ENCODE peak calls at places on chromosome 1, in nine cellular contexts. Y is pancreas, Z is ovary, L is AG04450, A is mucosa of descending colon, R is transverse colon, W is endothelial cell of umbilical vein, H is fibroblast of mammary gland, J is NB4. K is an unnamed sample.

GRCh38 chr1:169886422-169886821 is 7.3 kb downstream of the SCYL3 start:
- DNase-seq in Y (no peak), Z (no peak), L (no peak), A (no peak), R (no peak), W (no peak), H (no peak), J (no peak), K (no peak)

GRCh38 chr1:64982134-64982533 is 15.8 kb upstream of the JAK1 start:
- DNase-seq in Y (peak; percentile 37), Z (no peak), L (no peak), A (no peak), R (no peak), W (no peak), H (no peak), J (no peak), K (no peak)

GRCh38 chr1:116498789-116499628 is 71.8 kb downstream of the CD58 start:
- DNase-seq in Y (peak; percentile 71), Z (peak; percentile 13), L (no peak), A (peak; percentile 56), R (peak; percentile 64), W (peak; percentile 77), H (peak; percentile 71), J (peak; percentile 81), K (no peak)

GRCh38 chr1:47934243-47934805 is 62.9 kb downstream of the TRABD2B start:
- DNase-seq in Y (peak; percentile 71), Z (peak; percentile 11), L (no peak), A (peak; percentile 70), R (peak; percentile 47), W (no peak), H (peak; percentile 81), J (no peak), K (no peak)

GRCh38 chr1:177209357-177209756 is 38.6 kb downstream of the BRINP2 start:
- DNase-seq in Y (peak; percentile 44), Z (peak; percentile 65), L (peak; percentile 99), A (peak; percentile 53), R (peak; percentile 67), W (peak; percentile 78), H (peak; percentile 100), J (no peak), K (peak; percentile 98)

GRCh38 chr1:76130992-76131391 is 56.4 kb downstream of the ST6GALNAC3 start:
- DNase-seq in Y (no peak), Z (no peak), L (no peak), A (no peak), R (no peak), W (no peak), H (no peak), J (no peak), K (no peak)

GRCh38 chr1:206925116-206925736 is 3.5 kb upstream of the FCMR start:
- DNase-seq in Y (no peak), Z (no peak), L (no peak), A (peak; percentile 86), R (peak; percentile 81), W (no peak), H (no peak), J (peak; percentile 61), K (no peak)

GRCh38 chr1:229952135-229952534 is 114.9 kb upstream of the GALNT2 start:
- DNase-seq in Y (no peak), Z (no peak), L (no peak), A (no peak), R (no peak), W (no peak), H (no peak), J (no peak), K (no peak)

GRCh38 chr1:154772611-154773515 is 97.2 kb downstream of the KCNN3 start:
- DNase-seq in Y (no peak), Z (no peak), L (no peak), A (no peak), R (no peak), W (no peak), H (no peak), J (no peak), K (no peak)

GRCh38 chr1:241591317-241591716 is 48.9 kb downstream of the CHML start:
- DNase-seq in Y (no peak), Z (no peak), L (no peak), A (no peak), R (no peak), W (no peak), H (peak; percentile 19), J (no peak), K (no peak)

GRCh38 chr1:23627065-23627464 is 64.5 kb upstream of the RPL11 start:
- DNase-seq in Y (peak; percentile 27), Z (no peak), L (no peak), A (no peak), R (peak; percentile 33), W (no peak), H (no peak), J (no peak), K (no peak)

GRCh38 chr1:14435368-14436023 is 163.0 kb upstream of the KAZN start:
- DNase-seq in Y (peak; percentile 14), Z (no peak), L (no peak), A (no peak), R (no peak), W (no peak), H (no peak), J (no peak), K (no peak)

GRCh38 chr1:212506666-212507065 is 73.9 kb downstream of the NENF start:
- DNase-seq in Y (no peak), Z (no peak), L (no peak), A (no peak), R (no peak), W (no peak), H (no peak), J (no peak), K (no peak)

GRCh38 chr1:43722825-43723224 is 15.5 kb downstream of the ST3GAL3 start:
- DNase-seq in Y (no peak), Z (no peak), L (no peak), A (no peak), R (no peak), W (no peak), H (no peak), J (no peak), K (no peak)

GRCh38 chr1:2231667-2232254 is 3.6 kb downstream of the SKI start:
- DNase-seq in Y (peak; percentile 49), Z (peak; percentile 82), L (no peak), A (peak; percentile 89), R (peak; percentile 83), W (peak; percentile 90), H (peak; percentile 78), J (peak; percentile 60), K (no peak)

GRCh38 chr1:151887028-151887427 is 22.3 kb downstream of the THEM4 start:
- DNase-seq in Y (no peak), Z (no peak), L (no peak), A (no peak), R (no peak), W (peak; percentile 77), H (peak; percentile 80), J (no peak), K (no peak)

GRCh38 chr1:40110389-40110788 is 13.3 kb upstream of the PPT1 start:
- DNase-seq in Y (no peak), Z (no peak), L (no peak), A (no peak), R (no peak), W (no peak), H (no peak), J (no peak), K (no peak)

GRCh38 chr1:98327151-98327918 is 334.2 kb upstream of the SNX7 start:
- DNase-seq in Y (no peak), Z (no peak), L (no peak), A (no peak), R (no peak), W (peak; percentile 87), H (peak; percentile 66), J (no peak), K (no peak)

GRCh38 chr1:21149862-21150432 is 26.8 kb downstream of the EIF4G3 start:
- DNase-seq in Y (no peak), Z (no peak), L (peak; percentile 83), A (no peak), R (no peak), W (no peak), H (peak; percentile 89), J (no peak), K (peak; percentile 94)

GRCh38 chr1:17419626-17420328 is 19.7 kb downstream of the RCC2 start:
- DNase-seq in Y (peak; percentile 59), Z (peak; percentile 67), L (no peak), A (peak; percentile 68), R (peak; percentile 73), W (peak; percentile 57), H (peak; percentile 51), J (peak; percentile 41), K (no peak)

GRCh38 chr1:119204169-119204568 is 63.7 kb upstream of the WARS2 start:
- DNase-seq in Y (no peak), Z (no peak), L (no peak), A (no peak), R (no peak), W (no peak), H (no peak), J (no peak), K (peak; percentile 36)

GRCh38 chr1:230382060-230382491 is 44.1 kb downstream of the PGBD5 start:
- DNase-seq in Y (peak; percentile 50), Z (no peak), L (no peak), A (no peak), R (no peak), W (no peak), H (no peak), J (no peak), K (no peak)

GRCh38 chr1:181015258-181015630 is 7.4 kb downstream of the STX6 start:
- DNase-seq in Y (no peak), Z (no peak), L (no peak), A (no peak), R (no peak), W (no peak), H (no peak), J (peak; percentile 89), K (no peak)

GRCh38 chr1:31765516-31765915 is 1.4 kb upstream of the ADGRB2 start:
- DNase-seq in Y (no peak), Z (no peak), L (no peak), A (no peak), R (no peak), W (no peak), H (no peak), J (no peak), K (no peak)
- TF ChIP-seq CTCF in Y (no peak), Z (no peak), L (no peak), A (no peak), R (no peak), W (no peak), H (no peak), J (no peak), K (no peak)

GRCh38 chr1:143691400-143691891 is 280.3 kb downstream of the FAM72C start:
- DNase-seq in Y (no peak), Z (no peak), L (no peak), A (no peak), R (no peak), W (no peak), H (peak; percentile 65), J (no peak), K (no peak)
- H3K4me3 ChIP-seq in Y (no peak overlapping the region), Z (no peak overlapping the region), L (no peak overlapping the region), A (no peak overlapping the region), R (no peak overlapping the region), W (no peak overlapping the region), H (no peak overlapping the region), J (no peak overlapping the region), K (no peak overlapping the region)

GRCh38 chr1:200837931-200838571 is 34.7 kb upstream of the GPR25 start:
- DNase-seq in Y (no peak), Z (no peak), L (no peak), A (no peak), R (no peak), W (peak; percentile 60), H (peak; percentile 62), J (peak; percentile 26), K (no peak)
- TF ChIP-seq CTCF in Y (no peak), Z (peak; percentile 8), L (peak; percentile 52), A (no peak), R (peak; percentile 44), W (peak; percentile 16), H (peak; percentile 39), J (no peak), K (no peak)

GRCh38 chr1:172394811-172395210 is 25.7 kb upstream of the C1orf105 start:
- DNase-seq in Y (no peak), Z (no peak), L (no peak), A (no peak), R (no peak), W (no peak), H (peak; percentile 28), J (no peak), K (no peak)
- H3K4me3 ChIP-seq in Y (no peak overlapping the region), Z (no peak overlapping the region), L (no peak overlapping the region), A (no peak overlapping the region), R (no peak overlapping the region), W (no peak overlapping the region), H (no peak overlapping the region), J (no peak overlapping the region), K (no peak overlapping the region)